ENCODE peak calls at places on chromosome 18, in nine cellular contexts. D is kidney, Q is keratinocyte, M is mesendoderm, E is PC-3, S is endodermal cell, Y is mammary epithelial cell, X is K562, O is GM23248. N is an unnamed sample.

GRCh38 chr18:25080988-25081387 is 271.0 kb downstream of the ZNF521 start:
- DNase-seq in S (no peak), E (no peak), X (no peak), Q (no peak), M (no peak), O (no peak), D (no peak), Y (no peak), N (no peak)

GRCh38 chr18:54558609-54559585 is 32.1 kb upstream of the DYNAP start:
- DNase-seq in X (peak), O (peak), D (no peak), S (no peak), E (peak), M (peak), Q (no peak), Y (peak), N (peak)

GRCh38 chr18:30763913-30764350 is 278.6 kb downstream of the DSC3 start:
- DNase-seq in E (peak), Q (no peak), S (peak), X (no peak), Y (no peak), O (no peak), D (no peak), M (peak), N (no peak)

GRCh38 chr18:13710460-13710859 is 15.9 kb downstream of the FAM210A start:
- DNase-seq in M (no peak), D (no peak), O (peak), Y (peak), E (peak), X (no peak), Q (peak), S (no peak), N (peak)

GRCh38 chr18:48297139-48297538 is 112.0 kb downstream of the ZBTB7C start:
- DNase-seq in E (peak), S (no peak), D (no peak), Y (no peak), Q (no peak), M (no peak), O (no peak), X (no peak), N (no peak)

GRCh38 chr18:63831080-63831788 is 56.0 kb downstream of the SERPINB7 start:
- DNase-seq in Y (peak), D (no peak), M (peak), Q (peak), O (peak), E (peak), S (no peak), X (no peak), N (peak)

GRCh38 chr18:39776766-39777165 is 2178.3 kb upstream of the PIK3C3 start:
- DNase-seq in M (peak), O (no peak), Q (no peak), Y (no peak), X (no peak), D (no peak), E (no peak), S (no peak), N (no peak)

GRCh38 chr18:60082790-60083189 is 183.0 kb downstream of the PMAIP1 start:
- DNase-seq in S (no peak), X (no peak), M (peak), E (no peak), D (no peak), O (no peak), Q (no peak), Y (no peak), N (peak)

GRCh38 chr18:6414723-6415362 is at the start of gene L3MBTL4:
- DNase-seq in O (peak), D (peak), E (peak), Q (no peak), S (peak), Y (peak), M (peak), X (no peak), N (no peak)

GRCh38 chr18:13464432-13465125 is 246.0 kb downstream of the LDLRAD4 start:
- DNase-seq in X (no peak), Y (no peak), Q (no peak), M (no peak), E (no peak), S (peak), D (no peak), O (no peak), N (peak)

GRCh38 chr18:48019557-48019956 is 89.1 kb upstream of the SMAD2 start:
- DNase-seq in E (no peak), Q (no peak), Y (no peak), X (no peak), O (no peak), D (no peak), S (peak), M (no peak), N (no peak)

GRCh38 chr18:136433-136832 is 21.9 kb upstream of the USP14 start:
- DNase-seq in Y (no peak), Q (no peak), M (no peak), E (no peak), O (no peak), X (peak), D (no peak), S (peak), N (no peak)

GRCh38 chr18:69845588-69846506 is 101.8 kb downstream of the CD226 start:
- DNase-seq in O (peak), E (no peak), S (no peak), D (no peak), M (peak), X (peak), Y (no peak), Q (no peak), N (peak)

GRCh38 chr18:8329186-8329771 is 280.0 kb upstream of the RAB12 start:
- DNase-seq in O (peak), X (no peak), S (no peak), Y (no peak), D (no peak), M (no peak), E (peak), Q (no peak), N (peak)

GRCh38 chr18:46733872-46734271 is 23.0 kb downstream of the ST8SIA5 start:
- DNase-seq in S (peak), Q (no peak), E (no peak), M (no peak), Y (no peak), O (no peak), D (no peak), X (no peak), N (no peak)

GRCh38 chr18:70384181-70384790 is 95.4 kb downstream of the SOCS6 start:
- DNase-seq in X (peak), D (no peak), O (peak), S (no peak), Q (peak), Y (peak), M (no peak), E (peak), N (peak)

GRCh38 chr18:34643982-34644381 is 66.1 kb upstream of the DTNA start:
- DNase-seq in M (no peak), E (no peak), Y (no peak), D (no peak), Q (no peak), S (no peak), O (peak), X (no peak), N (no peak)

GRCh38 chr18:55579471-55579870 is 8.5 kb downstream of the TCF4 start:
- DNase-seq in D (no peak), O (peak), X (no peak), Y (no peak), S (no peak), E (no peak), M (no peak), Q (no peak), N (no peak)

GRCh38 chr18:26777316-26778053 is 88.0 kb downstream of the AQP4 start:
- DNase-seq in S (peak), X (no peak), E (peak), Q (no peak), Y (peak), M (peak), D (no peak), O (no peak), N (peak)

GRCh38 chr18:55343396-55344073 is 244.5 kb downstream of the TCF4 start:
- DNase-seq in O (peak), Y (peak), M (peak), D (no peak), E (peak), Q (no peak), S (no peak), X (peak), N (peak)

GRCh38 chr18:41870817-41871216 is 84.2 kb upstream of the PIK3C3 start:
- DNase-seq in X (no peak), Q (no peak), D (no peak), O (peak), M (no peak), S (no peak), E (peak), Y (peak), N (peak)

GRCh38 chr18:28175930-28176673 is 828 bp downstream of the CDH2 start:
- DNase-seq in O (peak), S (peak), X (no peak), Y (peak), E (peak), Q (no peak), M (peak), D (no peak), N (no peak)

GRCh38 chr18:77897606-77898005 is 648.0 kb downstream of the GALR1 start:
- DNase-seq in O (no peak), Y (no peak), E (no peak), S (peak), D (no peak), Q (no peak), X (no peak), M (peak), N (no peak)

GRCh38 chr18:48399303-48400075 is 9.7 kb downstream of the ZBTB7C start:
- DNase-seq in O (no peak), X (no peak), Q (no peak), M (no peak), S (no peak), D (no peak), Y (no peak), E (no peak), N (no peak)

GRCh38 chr18:74353169-74353775 is 37.6 kb downstream of the C18orf63 start:
- DNase-seq in O (peak), X (peak), D (no peak), Q (peak), M (peak), Y (peak), E (peak), S (peak), N (peak)

GRCh38 chr18:39845086-39845485 is 2109.9 kb upstream of the PIK3C3 start:
- DNase-seq in D (no peak), Y (no peak), O (no peak), Q (no peak), S (no peak), X (no peak), M (no peak), E (no peak), N (no peak)

GRCh38 chr18:80253871-80254492 is 6.7 kb upstream of the PARD6G start:
- DNase-seq in X (peak), D (no peak), M (no peak), Y (no peak), S (peak), O (peak), E (peak), Q (no peak), N (no peak)

GRCh38 chr18:44715245-44715644 is 34.6 kb downstream of the SETBP1 start:
- DNase-seq in E (peak), S (no peak), M (peak), Q (no peak), O (peak), D (peak), Y (peak), X (no peak), N (peak)

GRCh38 chr18:44713435-44713834 is 32.7 kb downstream of the SETBP1 start:
- DNase-seq in Y (no peak), E (no peak), Q (no peak), X (no peak), D (no peak), S (no peak), O (no peak), M (no peak), N (no peak)

GRCh38 chr18:44709297-44710117 is 28.8 kb downstream of the SETBP1 start:
- DNase-seq in D (peak), E (no peak), M (no peak), O (no peak), Y (no peak), Q (no peak), X (no peak), S (no peak), N (no peak)

GRCh38 chr18:44714376-44714775 is 33.7 kb downstream of the SETBP1 start:
- DNase-seq in Y (no peak), O (no peak), S (no peak), M (no peak), Q (no peak), E (no peak), D (no peak), X (no peak), N (no peak)

DNA sequence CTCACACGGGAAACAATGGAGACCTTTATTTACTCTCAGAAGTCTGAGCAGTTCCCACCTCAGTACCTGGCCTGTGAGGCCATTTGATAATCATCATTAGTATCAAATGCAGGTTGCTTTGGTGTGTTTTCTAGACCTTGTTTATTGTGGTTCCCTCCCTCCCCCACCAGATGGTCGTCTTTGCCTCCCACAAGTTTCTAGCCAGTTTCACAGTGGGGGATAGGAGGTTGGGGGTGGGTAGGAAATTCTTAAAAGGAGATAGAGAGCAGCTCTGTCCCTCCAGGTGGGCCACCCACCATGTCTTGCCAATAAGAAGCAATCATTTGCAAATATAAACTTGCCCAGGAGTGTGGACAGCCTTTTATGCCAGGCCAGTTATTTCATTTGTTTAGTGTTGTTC is 31.3 kb downstream of the SETBP1 start:
- DNase-seq in D (no peak), X (no peak), S (no peak), Q (no peak), Y (no peak), O (no peak), E (no peak), M (peak), N (no peak)
- H3K9ac ChIP-seq in D (no peak), X (no peak), S (no peak), Q (no peak), Y (no peak), O (no peak), E (no peak), M (no peak), N (no peak)

DNA sequence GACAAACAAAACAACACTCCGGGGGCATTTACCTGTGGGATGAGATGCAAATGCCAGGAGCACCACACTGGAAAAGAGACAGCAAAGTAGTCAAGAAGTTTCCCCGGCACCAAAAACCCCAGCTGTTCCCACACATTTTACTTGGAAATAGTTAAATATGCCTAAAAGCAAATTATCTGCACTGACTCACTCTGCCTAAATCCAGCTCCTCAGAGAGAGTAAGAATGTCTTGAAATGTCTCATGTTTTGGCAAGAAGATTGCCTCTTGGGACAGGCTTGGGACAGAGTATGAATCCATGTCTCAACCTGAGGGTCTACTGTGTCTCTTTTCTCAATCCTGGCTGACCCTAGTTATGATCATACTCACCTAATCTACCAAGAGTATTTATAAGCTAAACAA is 87.5 kb upstream of the RIOK3 start:
- DNase-seq in S (no peak), E (no peak), Y (no peak), Q (no peak), X (no peak), M (no peak), D (no peak), O (peak), N (peak)
- H3K9ac ChIP-seq in S (no peak), E (no peak), Y (no peak), Q (no peak), X (no peak), M (no peak), D (no peak), O (peak), N (peak)

GRCh38 chr18:35778850-35779634 is 193.4 kb upstream of the RMP24 start:
- DNase-seq in S (no peak), O (no peak), D (no peak), Q (no peak), Y (no peak), M (no peak), E (no peak), X (no peak), N (no peak)

GRCh38 chr18:35775887-35776286 is 194.3 kb downstream of the GALNT1 start:
- DNase-seq in O (peak), Y (peak), S (peak), D (no peak), M (peak), X (peak), E (no peak), Q (no peak), N (peak)

GRCh38 chr18:35776481-35776880 is 194.9 kb downstream of the GALNT1 start:
- DNase-seq in O (peak), Q (no peak), S (no peak), Y (no peak), M (no peak), D (no peak), E (no peak), X (no peak), N (no peak)

GRCh38 chr18:35780937-35781336 is 191.5 kb upstream of the RMP24 start:
- DNase-seq in E (no peak), D (no peak), Q (no peak), M (no peak), X (no peak), O (no peak), S (no peak), Y (no peak), N (no peak)

GRCh38 chr18:35777042-35777441 is 195.4 kb upstream of the RMP24 start:
- DNase-seq in O (no peak), M (peak), S (peak), X (peak), E (peak), D (no peak), Q (no peak), Y (no peak), N (no peak)
- H3K9ac ChIP-seq in O (no peak), M (no peak), S (no peak), X (no peak), E (no peak), D (no peak), Q (no peak), Y (no peak), N (no peak)

DNA sequence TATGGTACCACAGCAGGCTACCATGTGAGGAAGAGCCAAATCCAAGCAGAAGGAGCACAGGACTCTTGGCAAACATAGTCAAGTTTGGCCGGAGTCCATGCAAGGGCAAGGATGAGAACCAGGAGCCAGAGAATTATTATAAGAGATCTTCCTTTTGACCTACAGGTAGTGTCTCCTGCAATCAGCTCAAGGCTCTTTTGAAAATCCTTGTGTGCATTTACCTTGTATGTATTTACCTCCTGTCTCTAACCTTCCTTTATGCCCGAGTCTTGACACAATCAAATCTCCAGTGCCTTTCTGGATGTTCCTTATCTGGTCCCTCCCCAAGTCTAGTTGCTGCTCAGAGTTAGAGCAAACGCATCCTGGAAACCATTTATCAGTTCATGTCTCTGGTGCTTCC is 855.0 kb upstream of the CELF4 start:
- DNase-seq in O (no peak), X (no peak), Y (no peak), D (no peak), M (no peak), E (no peak), S (no peak), Q (no peak), N (no peak)
- H3K9ac ChIP-seq in O (no peak), X (no peak), Y (no peak), D (no peak), M (no peak), E (no peak), S (no peak), Q (no peak), N (no peak)

GRCh38 chr18:58047556-58047882 is 3.5 kb downstream of the NEDD4L start:
- DNase-seq in Y (no peak), O (no peak), M (no peak), D (no peak), E (no peak), S (no peak), Q (no peak), X (no peak), N (no peak)

GRCh38 chr18:58051765-58052460 is 7.9 kb downstream of the NEDD4L start:
- DNase-seq in Q (no peak), S (no peak), Y (peak), X (peak), M (peak), O (peak), D (no peak), E (peak), N (no peak)

GRCh38 chr18:58048243-58048642 is 4.2 kb downstream of the NEDD4L start:
- DNase-seq in X (no peak), D (no peak), M (no peak), E (no peak), O (no peak), Q (no peak), Y (no peak), S (no peak), N (no peak)

GRCh38 chr18:58046794-58047555 is 2.9 kb downstream of the NEDD4L start:
- DNase-seq in D (no peak), E (peak), X (no peak), S (no peak), O (no peak), M (peak), Q (no peak), Y (no peak), N (no peak)

DNA sequence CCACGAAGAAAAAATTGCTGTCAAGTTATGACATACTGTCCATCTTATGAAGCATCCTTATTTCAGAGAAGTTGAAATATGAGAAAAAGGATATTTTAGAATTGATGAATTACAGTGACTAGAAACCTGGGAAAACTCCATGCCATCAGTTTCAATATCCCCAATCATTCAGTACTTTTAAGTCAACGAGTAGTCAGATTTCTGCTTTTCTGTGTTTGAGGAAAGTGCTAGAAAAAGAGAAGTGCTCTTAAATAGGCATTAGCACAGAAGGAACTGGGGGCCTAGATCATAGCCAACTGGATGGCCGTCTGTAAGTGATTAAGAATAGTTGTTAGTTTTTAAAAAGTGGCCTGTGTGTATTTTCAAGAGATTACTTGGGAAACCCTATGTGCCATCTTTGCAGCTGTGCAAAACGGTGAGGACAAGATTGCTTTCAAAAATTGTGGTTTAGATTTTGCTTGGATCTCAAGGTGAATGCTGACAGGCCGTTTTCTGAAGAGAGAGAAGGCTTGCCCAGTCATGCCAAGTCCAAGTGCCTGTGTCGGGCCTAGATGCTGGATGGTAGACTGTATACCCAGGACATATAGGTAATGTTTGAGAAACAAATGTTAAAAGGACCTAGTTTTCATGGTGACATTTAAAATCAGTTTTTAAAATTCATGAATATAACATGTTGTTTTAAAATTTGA is 5.1 kb downstream of the NEDD4L start:
- DNase-seq in M (no peak), Q (no peak), X (no peak), E (no peak), O (no peak), Y (peak), S (no peak), D (no peak), N (no peak)
- H3K9ac ChIP-seq in M (no peak), Q (no peak), X (no peak), E (no peak), O (no peak), Y (no peak), S (no peak), D (no peak), N (peak)